ENCODE peak calls at places on chromosomes 4 and X, in six cellular contexts. D is AG04450, R is lower lobe of right lung, J is lung, U is tibial nerve, G is HL-60. P is an unnamed sample.
A peak's percentile ranks its signal among the peaks of the same experiment; 100 is the strongest.

GRCh38 chr4:154507170-154507569 is 15.6 kb upstream of the DCHS2 start:
- DNase-seq in D (no peak), R (no peak), J (no peak), U (no peak), G (no peak), P (no peak)

GRCh38 chrX:11665144-11666040 is at the start of gene ARHGAP6:
- DNase-seq in D (no peak), R (peak; percentile 33), J (no peak), U (peak; percentile 13), G (no peak), P (no peak)

GRCh38 chr4:77269505-77269904 is 112.5 kb downstream of the CCNG2 start:
- DNase-seq in D (no peak), R (no peak), J (no peak), U (no peak), G (no peak), P (no peak)

GRCh38 chr4:148329751-148330150 is 112.5 kb downstream of the NR3C2 start:
- DNase-seq in D (no peak), R (no peak), J (no peak), U (no peak), G (no peak), P (no peak)

GRCh38 chr4:108118505-108118904 is 50.2 kb downstream of the LEF1 start:
- DNase-seq in D (no peak), R (no peak), J (no peak), U (no peak), G (no peak), P (no peak)

GRCh38 chr4:4329496-4329895 is 39.4 kb downstream of the ZBTB49 start:
- DNase-seq in D (no peak), R (no peak), J (no peak), U (no peak), G (no peak), P (no peak)

GRCh38 chrX:15882704-15883539 is 28.3 kb upstream of the AP1S2 start:
- DNase-seq in D (no peak), R (no peak), J (no peak), U (no peak), G (peak; percentile 25), P (no peak)

GRCh38 chr4:14345356-14345775 is 656.9 kb upstream of the CPEB2 start:
- DNase-seq in D (no peak), R (no peak), J (no peak), U (no peak), G (no peak), P (no peak)

GRCh38 chr4:142331132-142331531 is 515.0 kb downstream of the INPP4B start:
- DNase-seq in D (no peak), R (no peak), J (no peak), U (no peak), G (no peak), P (no peak)

GRCh38 chrX:38232287-38232686 is 11.6 kb upstream of the SRPX start:
- DNase-seq in D (no peak), R (no peak), J (no peak), U (no peak), G (no peak), P (no peak)

GRCh38 chr4:5971077-5971447 is 47.2 kb downstream of the C4orf50 start:
- DNase-seq in D (no peak), R (no peak), J (no peak), U (no peak), G (no peak), P (peak; percentile 88)

GRCh38 chr4:25913056-25913850 is 767 bp upstream of the SMIM20 start:
- DNase-seq in D (no peak), R (peak; percentile 60), J (peak; percentile 38), U (no peak), G (peak; percentile 54), P (no peak)

DNA sequence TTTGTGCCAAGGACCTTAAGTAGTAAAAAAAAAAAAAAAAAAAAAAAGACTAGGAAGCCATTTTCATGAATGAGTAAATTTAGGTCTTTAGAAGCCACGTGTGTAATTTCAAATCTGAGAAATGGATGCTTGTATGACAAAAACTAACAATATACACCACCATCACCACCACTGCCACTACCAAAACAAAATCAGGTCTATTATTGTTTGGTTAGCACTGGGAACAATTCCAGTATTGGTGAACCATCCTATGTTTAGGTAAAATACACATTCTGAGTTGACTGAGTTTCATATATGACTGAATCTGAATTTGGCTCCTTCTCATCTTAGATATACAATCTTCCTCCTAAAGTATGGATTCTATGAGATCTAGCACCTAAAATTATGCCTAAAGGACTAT is 8.8 kb upstream of the TMSB4X start:
- DNase-seq in D (no peak), R (no peak), J (no peak), U (no peak), G (no peak), P (no peak)
- H3K27ac ChIP-seq in D (no peak overlapping the region), R (no peak overlapping the region), J (no peak overlapping the region), U (no peak overlapping the region), G (no peak overlapping the region), P (no peak overlapping the region)

DNA sequence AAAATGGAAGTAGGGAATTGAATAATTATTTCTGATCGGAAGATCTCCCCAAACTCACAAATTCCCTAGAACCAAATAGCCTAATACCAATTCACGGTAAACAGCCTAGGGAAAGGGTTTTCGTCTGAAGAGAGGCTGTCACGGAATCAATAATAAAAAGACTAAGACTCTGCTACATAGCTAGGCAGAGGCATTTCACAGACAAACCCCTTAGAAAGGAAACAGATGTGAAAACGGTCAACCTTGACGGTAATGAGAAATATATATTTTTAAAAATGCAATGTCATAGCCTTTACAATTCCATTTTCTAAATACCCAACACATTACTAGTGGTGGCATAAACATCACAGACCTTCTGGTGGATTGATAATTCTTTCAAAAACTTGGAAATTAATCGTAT is 28.4 kb downstream of the PROM1 start:
- DNase-seq in D (no peak), R (no peak), J (no peak), U (no peak), G (no peak), P (no peak)
- H3K27ac ChIP-seq in D (no peak overlapping the region), R (no peak overlapping the region), J (no peak overlapping the region), U (no peak overlapping the region), G (no peak overlapping the region), P (no peak overlapping the region)

GRCh38 chrX:40147399-40148188 is 49.8 kb upstream of the BCOR start:
- DNase-seq in D (no peak), R (no peak), J (no peak), U (no peak), G (no peak), P (no peak)

GRCh38 chrX:40144576-40144975 is 46.8 kb upstream of the BCOR start:
- DNase-seq in D (no peak), R (no peak), J (no peak), U (no peak), G (no peak), P (no peak)

GRCh38 chrX:40145001-40145631 is 47.4 kb upstream of the BCOR start:
- DNase-seq in D (no peak), R (no peak), J (no peak), U (no peak), G (no peak), P (no peak)

GRCh38 chrX:40146471-40147398 is 49.0 kb upstream of the BCOR start:
- DNase-seq in D (no peak), R (peak; percentile 65), J (no peak), U (no peak), G (no peak), P (no peak)

DNA sequence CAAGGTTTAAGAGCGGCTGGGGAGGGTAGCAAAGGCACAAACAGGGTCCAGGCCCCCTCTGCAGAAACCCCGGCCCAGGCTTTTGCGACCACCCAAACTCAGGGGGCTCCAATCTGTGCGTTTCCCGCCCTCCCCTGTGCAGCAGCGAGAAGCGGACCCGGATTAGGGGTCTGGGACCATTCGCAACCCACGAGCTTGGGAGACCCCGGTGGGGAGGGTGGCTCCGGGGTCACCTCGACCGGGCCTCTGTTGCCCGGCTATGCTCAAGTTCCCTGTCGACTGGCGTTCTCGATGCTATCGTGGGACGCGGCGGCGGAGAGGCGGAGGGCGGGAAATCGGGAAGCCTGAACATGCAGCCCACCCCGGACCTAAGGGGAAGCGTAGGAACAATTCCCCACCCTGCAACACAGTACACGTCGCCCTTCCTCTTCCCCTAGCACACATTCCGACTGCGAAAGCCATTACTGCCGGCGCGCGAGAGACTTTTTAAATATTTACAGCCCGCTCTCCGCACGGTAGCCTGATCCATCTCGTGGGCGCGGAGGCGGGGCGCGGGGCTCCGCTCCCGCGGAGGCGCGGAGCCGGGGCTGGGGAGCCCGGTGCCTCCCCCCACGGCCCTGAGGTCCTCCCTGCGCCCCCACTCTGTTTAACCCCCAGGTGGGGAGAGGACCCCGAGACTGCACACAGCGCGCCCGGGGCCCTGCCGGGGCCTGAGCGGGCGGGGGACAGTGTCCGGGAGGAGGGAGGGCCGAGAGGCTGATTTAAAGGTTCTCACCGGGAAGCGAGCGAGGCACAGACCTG is 48.1 kb upstream of the BCOR start:
- DNase-seq in D (no peak), R (no peak), J (no peak), U (no peak), G (no peak), P (no peak)
- H3K27ac ChIP-seq in D (no peak overlapping the region), R (no peak overlapping the region), J (peak overlapping the region; percentile 11), U (no peak overlapping the region), G (peak overlapping the region; percentile 86), P (no peak overlapping the region)

GRCh38 chr4:168832746-168833575 is 177.1 kb downstream of the CBR4 start:
- DNase-seq in D (no peak), R (no peak), J (no peak), U (no peak), G (no peak), P (peak; percentile 10)
- H3K27ac ChIP-seq in D (peak overlapping the region; percentile 94), R (peak overlapping the region; percentile 85), J (peak overlapping the region; percentile 96), U (peak overlapping the region; percentile 80), G (no peak overlapping the region), P (peak overlapping the region; percentile 52)

GRCh38 chr4:2537011-2537830 is 774 bp downstream of the FAM193A start:
- DNase-seq in D (no peak), R (peak; percentile 76), J (peak; percentile 60), U (no peak), G (peak; percentile 28), P (peak; percentile 38)
- H3K27ac ChIP-seq in D (peak overlapping the region; percentile 39), R (peak overlapping the region; percentile 91), J (peak overlapping the region; percentile 88), U (peak overlapping the region; percentile 98), G (peak overlapping the region; percentile 68), P (peak overlapping the region; percentile 70)

GRCh38 chr4:111535792-111536191 is 609.5 kb upstream of the FAM241A start:
- DNase-seq in D (no peak), R (no peak), J (no peak), U (no peak), G (no peak), P (no peak)
- H3K27ac ChIP-seq in D (no peak overlapping the region), R (no peak overlapping the region), J (no peak overlapping the region), U (no peak overlapping the region), G (no peak overlapping the region), P (no peak overlapping the region)

P was measured in substantia nigra.